ENCODE peak calls at places on chromosome 16, in seven cellular contexts. One of them, this sample, is unnamed.
A peak's percentile ranks its signal among the peaks of the same experiment; 100 is the strongest.

GRCh38 chr16:85286970-85287814 is 174.9 kb upstream of the CIBAR2 start:
- DNase-seq in spleen: no peak
- DNase-seq in upper lobe of left lung: peak; percentile 88
- DNase-seq in thoracic aorta: peak; percentile 28
- DNase-seq in AG04450: no peak
- DNase-seq in Peyer's patch: no peak
- DNase-seq in A673: no peak
- DNase-seq in this sample: no peak

GRCh38 chr16:67104061-67104460 is 5.7 kb upstream of the PHAF1 start:
- DNase-seq in upper lobe of left lung: no peak
- DNase-seq in A673: no peak
- DNase-seq in Peyer's patch: no peak
- DNase-seq in AG04450: no peak
- DNase-seq in thoracic aorta: no peak
- DNase-seq in spleen: no peak
- DNase-seq in this sample: no peak

GRCh38 chr16:15950167-15950854 is 895 bp downstream of the ABCC1 start:
- DNase-seq in Peyer's patch: peak; percentile 58
- DNase-seq in A673: peak; percentile 48
- DNase-seq in thoracic aorta: no peak
- DNase-seq in spleen: no peak
- DNase-seq in upper lobe of left lung: no peak
- DNase-seq in AG04450: no peak
- DNase-seq in this sample: peak; percentile 61

GRCh38 chr16:75070055-75070841 is 46.3 kb downstream of the LDHD start:
- DNase-seq in Peyer's patch: no peak
- DNase-seq in spleen: no peak
- DNase-seq in AG04450: no peak
- DNase-seq in thoracic aorta: no peak
- DNase-seq in upper lobe of left lung: peak; percentile 49
- DNase-seq in A673: no peak
- DNase-seq in this sample: no peak

GRCh38 chr16:78045865-78046581 is 23.7 kb downstream of the CLEC3A start:
- DNase-seq in A673: peak; percentile 62
- DNase-seq in thoracic aorta: no peak
- DNase-seq in spleen: peak; percentile 78
- DNase-seq in AG04450: peak; percentile 4
- DNase-seq in Peyer's patch: no peak
- DNase-seq in upper lobe of left lung: peak; percentile 93
- DNase-seq in this sample: peak; percentile 32

GRCh38 chr16:81796585-81797346 is 17.7 kb downstream of the PLCG2 start:
- DNase-seq in Peyer's patch: no peak
- DNase-seq in upper lobe of left lung: no peak
- DNase-seq in thoracic aorta: no peak
- DNase-seq in spleen: no peak
- DNase-seq in A673: no peak
- DNase-seq in AG04450: no peak
- DNase-seq in this sample: peak; percentile 31

GRCh38 chr16:53429221-53429943 is 4.9 kb upstream of the RBL2 start:
- DNase-seq in upper lobe of left lung: no peak
- DNase-seq in Peyer's patch: no peak
- DNase-seq in spleen: no peak
- DNase-seq in AG04450: peak; percentile 54
- DNase-seq in A673: peak; percentile 34
- DNase-seq in thoracic aorta: no peak
- DNase-seq in this sample: no peak

GRCh38 chr16:27235938-27236245 is 32.6 kb downstream of the KDM8 start:
- DNase-seq in thoracic aorta: no peak
- DNase-seq in AG04450: no peak
- DNase-seq in spleen: peak; percentile 82
- DNase-seq in Peyer's patch: no peak
- DNase-seq in A673: no peak
- DNase-seq in upper lobe of left lung: no peak
- DNase-seq in this sample: no peak

GRCh38 chr16:521381-522210 is 5.9 kb upstream of the CAPN15 start:
- DNase-seq in upper lobe of left lung: peak; percentile 75
- DNase-seq in thoracic aorta: no peak
- DNase-seq in A673: no peak
- DNase-seq in Peyer's patch: peak; percentile 78
- DNase-seq in spleen: no peak
- DNase-seq in AG04450: no peak
- DNase-seq in this sample: no peak

GRCh38 chr16:67605641-67606040 is 39.3 kb upstream of the CARMIL2 start:
- DNase-seq in thoracic aorta: no peak
- DNase-seq in A673: no peak
- DNase-seq in AG04450: no peak
- DNase-seq in spleen: no peak
- DNase-seq in Peyer's patch: no peak
- DNase-seq in upper lobe of left lung: no peak
- DNase-seq in this sample: no peak

GRCh38 chr16:85835956-85836705 is 36.6 kb downstream of the COX4I1 start:
- DNase-seq in thoracic aorta: no peak
- DNase-seq in upper lobe of left lung: no peak
- DNase-seq in AG04450: no peak
- DNase-seq in A673: no peak
- DNase-seq in Peyer's patch: no peak
- DNase-seq in spleen: peak; percentile 61
- DNase-seq in this sample: no peak

GRCh38 chr16:50196736-50197135 is 43.6 kb downstream of the TENT4B start:
- DNase-seq in A673: no peak
- DNase-seq in AG04450: no peak
- DNase-seq in thoracic aorta: no peak
- DNase-seq in spleen: no peak
- DNase-seq in Peyer's patch: no peak
- DNase-seq in upper lobe of left lung: no peak
- DNase-seq in this sample: no peak

GRCh38 chr16:70529051-70529777 is 5.6 kb downstream of the SF3B3 start:
- DNase-seq in Peyer's patch: no peak
- DNase-seq in thoracic aorta: no peak
- DNase-seq in A673: peak; percentile 80
- DNase-seq in upper lobe of left lung: no peak
- DNase-seq in AG04450: no peak
- DNase-seq in spleen: no peak
- DNase-seq in this sample: peak; percentile 48

GRCh38 chr16:46961373-46962353 is 11.8 kb downstream of the DNAJA2 start:
- DNase-seq in upper lobe of left lung: no peak
- DNase-seq in A673: no peak
- DNase-seq in Peyer's patch: no peak
- DNase-seq in spleen: no peak
- DNase-seq in thoracic aorta: no peak
- DNase-seq in AG04450: no peak
- DNase-seq in this sample: no peak

GRCh38 chr16:79170565-79171242 is 429.8 kb downstream of the MAF start:
- DNase-seq in upper lobe of left lung: no peak
- DNase-seq in spleen: no peak
- DNase-seq in Peyer's patch: peak; percentile 56
- DNase-seq in thoracic aorta: peak; percentile 13
- DNase-seq in AG04450: no peak
- DNase-seq in A673: no peak
- DNase-seq in this sample: no peak

GRCh38 chr16:88810868-88811599 is 694 bp downstream of the APRT start:
- DNase-seq in spleen: peak; percentile 95
- DNase-seq in AG04450: peak; percentile 39
- DNase-seq in Peyer's patch: peak; percentile 84
- DNase-seq in upper lobe of left lung: peak; percentile 96
- DNase-seq in thoracic aorta: peak; percentile 25
- DNase-seq in A673: peak; percentile 89
- DNase-seq in this sample: peak; percentile 57

GRCh38 chr16:87145181-87146176 is 171.7 kb downstream of the C16orf95 start:
- DNase-seq in A673: peak; percentile 25
- DNase-seq in thoracic aorta: no peak
- DNase-seq in spleen: no peak
- DNase-seq in AG04450: no peak
- DNase-seq in Peyer's patch: no peak
- DNase-seq in upper lobe of left lung: no peak
- DNase-seq in this sample: peak; percentile 30

GRCh38 chr16:64150193-64150592 is 971.7 kb downstream of the CDH11 start:
- DNase-seq in AG04450: no peak
- DNase-seq in upper lobe of left lung: no peak
- DNase-seq in thoracic aorta: no peak
- DNase-seq in spleen: no peak
- DNase-seq in A673: no peak
- DNase-seq in Peyer's patch: no peak
- DNase-seq in this sample: no peak

GRCh38 chr16:70418274-70418992 is 20.5 kb downstream of the ST3GAL2 start:
- DNase-seq in AG04450: no peak
- DNase-seq in upper lobe of left lung: no peak
- DNase-seq in thoracic aorta: no peak
- DNase-seq in Peyer's patch: no peak
- DNase-seq in A673: no peak
- DNase-seq in spleen: no peak
- DNase-seq in this sample: no peak

GRCh38 chr16:85565340-85565739 is 47.8 kb upstream of the GSE1 start:
- DNase-seq in Peyer's patch: no peak
- DNase-seq in spleen: no peak
- DNase-seq in A673: no peak
- DNase-seq in upper lobe of left lung: no peak
- DNase-seq in thoracic aorta: no peak
- DNase-seq in AG04450: no peak
- DNase-seq in this sample: no peak

DNA sequence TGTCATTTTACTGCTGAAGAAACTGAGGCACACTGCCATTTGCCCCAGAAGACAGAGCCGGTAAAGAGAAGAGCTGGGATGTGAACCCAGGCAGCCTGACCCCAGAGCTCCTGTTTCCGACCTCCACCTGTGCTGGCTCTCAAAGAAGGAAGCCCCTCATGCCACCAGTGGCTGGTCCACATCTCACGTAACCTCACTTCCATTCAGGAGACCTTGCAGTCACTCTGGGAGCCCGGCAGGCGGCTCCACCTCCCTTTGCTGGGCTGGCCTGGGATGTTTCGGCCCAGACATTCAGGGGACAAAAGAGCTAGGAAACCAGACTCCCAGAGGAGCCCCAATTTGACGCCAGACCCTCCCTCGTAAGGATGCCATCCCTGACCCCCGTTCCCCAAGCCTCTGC is 2.9 kb downstream of the TAF1C start:
- DNase-seq in AG04450: no peak
- DNase-seq in Peyer's patch: no peak
- DNase-seq in upper lobe of left lung: no peak
- DNase-seq in A673: no peak
- DNase-seq in thoracic aorta: no peak
- DNase-seq in spleen: no peak
- DNase-seq in this sample: no peak
- TF ChIP-seq CTCF in AG04450: peak; percentile 23
- TF ChIP-seq CTCF in Peyer's patch: no peak
- TF ChIP-seq CTCF in upper lobe of left lung: peak; percentile 23
- TF ChIP-seq CTCF in A673: no peak
- TF ChIP-seq CTCF in thoracic aorta: no peak
- TF ChIP-seq CTCF in spleen: no peak
- TF ChIP-seq CTCF in this sample: no peak

GRCh38 chr16:58904254-58904653 is 170.1 kb upstream of the GOT2 start:
- DNase-seq in Peyer's patch: no peak
- DNase-seq in spleen: no peak
- DNase-seq in thoracic aorta: no peak
- DNase-seq in AG04450: no peak
- DNase-seq in A673: no peak
- DNase-seq in upper lobe of left lung: no peak
- DNase-seq in this sample: no peak
- H3K27ac ChIP-seq in Peyer's patch: no peak overlapping the region
- H3K27ac ChIP-seq in spleen: no peak overlapping the region
- H3K27ac ChIP-seq in thoracic aorta: no peak overlapping the region
- H3K27ac ChIP-seq in AG04450: no peak overlapping the region
- H3K27ac ChIP-seq in A673: no peak overlapping the region
- H3K27ac ChIP-seq in upper lobe of left lung: no peak overlapping the region
- H3K27ac ChIP-seq in this sample: no peak overlapping the region

GRCh38 chr16:57299719-57300386 is 15.4 kb upstream of the PLLP start:
- DNase-seq in thoracic aorta: peak; percentile 62
- DNase-seq in Peyer's patch: peak; percentile 94
- DNase-seq in upper lobe of left lung: peak; percentile 80
- DNase-seq in A673: peak; percentile 97
- DNase-seq in spleen: peak; percentile 92
- DNase-seq in AG04450: peak; percentile 93
- DNase-seq in this sample: peak; percentile 87
- TF ChIP-seq CTCF in thoracic aorta: peak; percentile 58
- TF ChIP-seq CTCF in Peyer's patch: no peak
- TF ChIP-seq CTCF in upper lobe of left lung: peak; percentile 80
- TF ChIP-seq CTCF in A673: no peak
- TF ChIP-seq CTCF in spleen: peak; percentile 42
- TF ChIP-seq CTCF in AG04450: no peak
- TF ChIP-seq CTCF in this sample: no peak

GRCh38 chr16:89922884-89923639 is at the start of gene TUBB3:
- DNase-seq in Peyer's patch: no peak
- DNase-seq in A673: peak; percentile 92
- DNase-seq in upper lobe of left lung: peak; percentile 94
- DNase-seq in spleen: no peak
- DNase-seq in thoracic aorta: no peak
- DNase-seq in AG04450: no peak
- DNase-seq in this sample: peak; percentile 95
- H3K27ac ChIP-seq in Peyer's patch: peak within 1 kb of the TSS; percentile 79
- H3K27ac ChIP-seq in A673: peak within 1 kb of the TSS; percentile 78
- H3K27ac ChIP-seq in upper lobe of left lung: peak within 1 kb of the TSS; percentile 54
- H3K27ac ChIP-seq in spleen: peak within 1 kb of the TSS; percentile 77
- H3K27ac ChIP-seq in thoracic aorta: peak within 1 kb of the TSS; percentile 78
- H3K27ac ChIP-seq in AG04450: peak within 1 kb of the TSS; percentile 98
- H3K27ac ChIP-seq in this sample: peak within 1 kb of the TSS; percentile 100

This sample was measured in RWPE1.